ENCODE peak calls at places on chromosome 13, in seven cellular contexts. One of them, this sample, is unnamed.

GRCh38 chr13:65921933-65922332 is 1308.2 kb downstream of the PCDH9 start:
- DNase-seq in HepG2: no peak
- DNase-seq in HCT116: no peak
- DNase-seq in K562: no peak
- DNase-seq in H1: no peak
- DNase-seq in GM12878: no peak
- DNase-seq in SK-N-SH: no peak
- DNase-seq in this sample: no peak

GRCh38 chr13:94860981-94861407 is 148.6 kb upstream of the SOX21 start:
- DNase-seq in HCT116: no peak
- DNase-seq in H1: no peak
- DNase-seq in SK-N-SH: no peak
- DNase-seq in K562: no peak
- DNase-seq in HepG2: no peak
- DNase-seq in GM12878: no peak
- DNase-seq in this sample: no peak

GRCh38 chr13:37729876-37730275 is 131.3 kb upstream of the POSTN start:
- DNase-seq in GM12878: no peak
- DNase-seq in HepG2: no peak
- DNase-seq in HCT116: no peak
- DNase-seq in H1: no peak
- DNase-seq in SK-N-SH: no peak
- DNase-seq in K562: no peak
- DNase-seq in this sample: no peak

GRCh38 chr13:66415444-66415843 is 814.7 kb downstream of the PCDH9 start:
- DNase-seq in SK-N-SH: no peak
- DNase-seq in H1: no peak
- DNase-seq in HCT116: no peak
- DNase-seq in HepG2: no peak
- DNase-seq in K562: no peak
- DNase-seq in GM12878: no peak
- DNase-seq in this sample: no peak

GRCh38 chr13:107466326-107466725 is 749.0 kb downstream of the LIG4 start:
- DNase-seq in HCT116: no peak
- DNase-seq in SK-N-SH: no peak
- DNase-seq in K562: no peak
- DNase-seq in GM12878: no peak
- DNase-seq in H1: peak
- DNase-seq in HepG2: no peak
- DNase-seq in this sample: no peak

GRCh38 chr13:99347335-99347878 is 40.2 kb upstream of the GPR183 start:
- DNase-seq in H1: no peak
- DNase-seq in SK-N-SH: no peak
- DNase-seq in K562: no peak
- DNase-seq in HepG2: no peak
- DNase-seq in GM12878: no peak
- DNase-seq in HCT116: no peak
- DNase-seq in this sample: no peak

GRCh38 chr13:111279253-111279652 is 41.2 kb upstream of the TEX29 start:
- DNase-seq in HepG2: no peak
- DNase-seq in HCT116: no peak
- DNase-seq in GM12878: no peak
- DNase-seq in K562: no peak
- DNase-seq in H1: no peak
- DNase-seq in SK-N-SH: no peak
- DNase-seq in this sample: no peak

GRCh38 chr13:113552079-113552478 is 32.5 kb upstream of the TFDP1 start:
- DNase-seq in SK-N-SH: no peak
- DNase-seq in HCT116: no peak
- DNase-seq in H1: no peak
- DNase-seq in K562: no peak
- DNase-seq in GM12878: no peak
- DNase-seq in HepG2: no peak
- DNase-seq in this sample: no peak

GRCh38 chr13:106433066-106433465 is 102.4 kb downstream of the EFNB2 start:
- DNase-seq in HepG2: no peak
- DNase-seq in GM12878: no peak
- DNase-seq in H1: no peak
- DNase-seq in K562: no peak
- DNase-seq in HCT116: no peak
- DNase-seq in SK-N-SH: no peak
- DNase-seq in this sample: no peak
- TF ChIP-seq JUND in HepG2: no peak
- TF ChIP-seq JUND in GM12878: no peak
- TF ChIP-seq JUND in H1: no peak
- TF ChIP-seq JUND in K562: no peak
- TF ChIP-seq JUND in HCT116: no peak
- TF ChIP-seq JUND in SK-N-SH: no peak
- TF ChIP-seq JUND in this sample: no peak

DNA sequence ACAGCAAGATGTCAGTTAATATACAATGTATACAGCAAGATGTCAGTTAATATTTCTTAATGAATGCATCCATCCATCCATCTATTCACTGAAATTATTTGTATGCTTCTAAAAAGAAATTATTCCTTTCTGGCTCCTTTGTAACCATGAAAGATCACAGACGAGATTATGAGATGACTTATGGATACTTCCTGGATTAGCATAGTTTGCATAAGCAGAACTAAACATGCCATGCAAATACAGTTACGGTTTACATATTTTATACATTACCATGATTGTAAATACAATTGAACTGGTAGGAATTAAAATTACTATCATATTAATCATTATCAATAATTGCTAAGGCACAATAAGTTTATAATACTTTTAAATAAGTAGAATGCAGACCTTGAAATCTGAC is 32.7 kb downstream of the NALCN start:
- DNase-seq in SK-N-SH: no peak
- DNase-seq in HCT116: no peak
- DNase-seq in HepG2: no peak
- DNase-seq in K562: no peak
- DNase-seq in GM12878: no peak
- DNase-seq in H1: no peak
- DNase-seq in this sample: no peak
- TF ChIP-seq JUND in SK-N-SH: no peak
- TF ChIP-seq JUND in HCT116: no peak
- TF ChIP-seq JUND in HepG2: no peak
- TF ChIP-seq JUND in K562: no peak
- TF ChIP-seq JUND in GM12878: no peak
- TF ChIP-seq JUND in H1: no peak
- TF ChIP-seq JUND in this sample: no peak

GRCh38 chr13:61898207-61898606 is 482.6 kb upstream of the PCDH20 start:
- DNase-seq in K562: no peak
- DNase-seq in HCT116: no peak
- DNase-seq in HepG2: no peak
- DNase-seq in SK-N-SH: no peak
- DNase-seq in H1: no peak
- DNase-seq in GM12878: no peak
- DNase-seq in this sample: no peak

GRCh38 chr13:61905054-61905453 is 489.4 kb upstream of the PCDH20 start:
- DNase-seq in HepG2: no peak
- DNase-seq in H1: no peak
- DNase-seq in GM12878: no peak
- DNase-seq in SK-N-SH: no peak
- DNase-seq in HCT116: no peak
- DNase-seq in K562: no peak
- DNase-seq in this sample: no peak

GRCh38 chr13:61901946-61902541 is 486.4 kb upstream of the PCDH20 start:
- DNase-seq in HepG2: no peak
- DNase-seq in HCT116: no peak
- DNase-seq in K562: no peak
- DNase-seq in H1: no peak
- DNase-seq in SK-N-SH: no peak
- DNase-seq in GM12878: no peak
- DNase-seq in this sample: no peak

GRCh38 chr13:61900033-61900432 is 484.4 kb upstream of the PCDH20 start:
- DNase-seq in HepG2: no peak
- DNase-seq in HCT116: no peak
- DNase-seq in SK-N-SH: no peak
- DNase-seq in H1: no peak
- DNase-seq in K562: no peak
- DNase-seq in GM12878: no peak
- DNase-seq in this sample: no peak
- TF ChIP-seq JUND in HepG2: no peak
- TF ChIP-seq JUND in HCT116: no peak
- TF ChIP-seq JUND in SK-N-SH: no peak
- TF ChIP-seq JUND in H1: no peak
- TF ChIP-seq JUND in K562: no peak
- TF ChIP-seq JUND in GM12878: no peak
- TF ChIP-seq JUND in this sample: no peak

GRCh38 chr13:33676700-33677048 is 141.3 kb upstream of the RFC3 start:
- DNase-seq in HCT116: no peak
- DNase-seq in GM12878: no peak
- DNase-seq in K562: no peak
- DNase-seq in SK-N-SH: peak
- DNase-seq in H1: no peak
- DNase-seq in HepG2: peak
- DNase-seq in this sample: peak
- TF ChIP-seq JUND in HCT116: no peak
- TF ChIP-seq JUND in GM12878: no peak
- TF ChIP-seq JUND in K562: no peak
- TF ChIP-seq JUND in SK-N-SH: no peak
- TF ChIP-seq JUND in H1: no peak
- TF ChIP-seq JUND in HepG2: no peak
- TF ChIP-seq JUND in this sample: no peak